ENCODE peak calls at places on chromosomes 13 and 19, in nine cellular contexts. D is SK-N-SH; Y is Peyer's patch; C is upper lobe of left lung; A is upper lobe of right lung; N is CD4-positive, alpha-beta memory T cell; F is heart right ventricle; V is H1; J is CD8-positive, alpha-beta T cell. K is an unnamed sample.

GRCh38 chr13:51803422-51804294 is at the start of gene DHRS12:
- DNase-seq in D (peak; percentile 94), Y (peak; percentile 94), C (peak; percentile 98), A (peak; percentile 96), N (peak; percentile 96), F (peak; percentile 93), V (peak; percentile 84), J (peak; percentile 82), K (peak; percentile 95)

GRCh38 chr13:39811051-39811450 is 155.6 kb downstream of the COG6 start:
- DNase-seq in D (no peak), Y (no peak), C (no peak), A (peak; percentile 61), N (no peak), F (no peak), V (no peak), J (no peak), K (no peak)

GRCh38 chr19:30393046-30393445 is 20.9 kb downstream of the ZNF536 start:
- DNase-seq in D (no peak), Y (no peak), C (no peak), A (no peak), N (no peak), F (no peak), V (peak; percentile 33), J (no peak), K (no peak)

GRCh38 chr13:109655206-109655600 is 131.2 kb downstream of the IRS2 start:
- DNase-seq in D (peak; percentile 61), Y (no peak), C (no peak), A (no peak), N (no peak), F (no peak), V (no peak), J (no peak), K (no peak)

GRCh38 chr13:102293723-102294122 is 108.1 kb downstream of the FGF14 start:
- DNase-seq in D (no peak), Y (no peak), C (no peak), A (no peak), N (no peak), F (no peak), V (no peak), J (no peak), K (no peak)

GRCh38 chr13:112443191-112444000 is 67.2 kb downstream of the SPACA7 start:
- DNase-seq in D (peak; percentile 64), Y (no peak), C (no peak), A (no peak), N (no peak), F (no peak), V (peak; percentile 81), J (no peak), K (no peak)

GRCh38 chr13:52428295-52428694 is 22.1 kb downstream of the VPS36 start:
- DNase-seq in D (peak; percentile 33), Y (no peak), C (no peak), A (no peak), N (no peak), F (no peak), V (no peak), J (no peak), K (no peak)

GRCh38 chr19:45130888-45131615 is 29.7 kb downstream of the NKPD1 start:
- DNase-seq in D (no peak), Y (no peak), C (no peak), A (no peak), N (peak; percentile 30), F (no peak), V (no peak), J (no peak), K (no peak)

GRCh38 chr13:52001120-52001731 is 10.0 kb downstream of the ATP7B start:
- DNase-seq in D (peak; percentile 64), Y (no peak), C (no peak), A (no peak), N (no peak), F (no peak), V (no peak), J (no peak), K (no peak)

GRCh38 chr13:48236528-48237353 is 3.7 kb downstream of the ITM2B start:
- DNase-seq in D (no peak), Y (no peak), C (no peak), A (no peak), N (no peak), F (no peak), V (no peak), J (no peak), K (no peak)

GRCh38 chr19:33311326-33311682 is 9.0 kb upstream of the CEBPA start:
- DNase-seq in D (no peak), Y (no peak), C (no peak), A (peak; percentile 80), N (no peak), F (no peak), V (no peak), J (no peak), K (no peak)

GRCh38 chr19:5342573-5343201 is 2.1 kb upstream of the PTPRS start:
- DNase-seq in D (no peak), Y (no peak), C (no peak), A (no peak), N (no peak), F (no peak), V (no peak), J (no peak), K (no peak)

GRCh38 chr13:50928609-50929274 is 19.2 kb downstream of the RNASEH2B start:
- DNase-seq in D (no peak), Y (no peak), C (no peak), A (no peak), N (no peak), F (no peak), V (no peak), J (no peak), K (no peak)

GRCh38 chr13:42964681-42965305 is 27.2 kb downstream of the EPSTI1 start:
- DNase-seq in D (no peak), Y (no peak), C (no peak), A (no peak), N (no peak), F (no peak), V (no peak), J (no peak), K (no peak)

GRCh38 chr19:22620912-22621311 is 13.2 kb upstream of the ZNF492 start:
- DNase-seq in D (no peak), Y (no peak), C (no peak), A (peak; percentile 20), N (no peak), F (no peak), V (no peak), J (no peak), K (no peak)

GRCh38 chr13:102709536-102709935 is 14.7 kb upstream of the METTL21C start:
- DNase-seq in D (no peak), Y (no peak), C (no peak), A (no peak), N (no peak), F (no peak), V (no peak), J (no peak), K (no peak)

GRCh38 chr19:53131732-53132131 is 978 bp downstream of the ZNF415 start:
- DNase-seq in D (peak; percentile 27), Y (no peak), C (no peak), A (no peak), N (no peak), F (no peak), V (no peak), J (no peak), K (no peak)

GRCh38 chr19:46927893-46928292 is 67.1 kb downstream of the ARHGAP35 start:
- DNase-seq in D (no peak), Y (no peak), C (no peak), A (no peak), N (no peak), F (no peak), V (no peak), J (no peak), K (no peak)
- H3K4me1 ChIP-seq in D (peaks cover 58% of the 10 kb centered on the region), Y (peaks cover 12% of the 10 kb centered on the region), C (peaks cover 50% of the 10 kb centered on the region), A (peaks cover 51% of the 10 kb centered on the region), N (peaks cover 72% of the 10 kb centered on the region), F (peaks cover 92% of the 10 kb centered on the region), V (peaks cover 7% of the 10 kb centered on the region), J (peaks cover 17% of the 10 kb centered on the region), K (peaks cover 11% of the 10 kb centered on the region)

DNA sequence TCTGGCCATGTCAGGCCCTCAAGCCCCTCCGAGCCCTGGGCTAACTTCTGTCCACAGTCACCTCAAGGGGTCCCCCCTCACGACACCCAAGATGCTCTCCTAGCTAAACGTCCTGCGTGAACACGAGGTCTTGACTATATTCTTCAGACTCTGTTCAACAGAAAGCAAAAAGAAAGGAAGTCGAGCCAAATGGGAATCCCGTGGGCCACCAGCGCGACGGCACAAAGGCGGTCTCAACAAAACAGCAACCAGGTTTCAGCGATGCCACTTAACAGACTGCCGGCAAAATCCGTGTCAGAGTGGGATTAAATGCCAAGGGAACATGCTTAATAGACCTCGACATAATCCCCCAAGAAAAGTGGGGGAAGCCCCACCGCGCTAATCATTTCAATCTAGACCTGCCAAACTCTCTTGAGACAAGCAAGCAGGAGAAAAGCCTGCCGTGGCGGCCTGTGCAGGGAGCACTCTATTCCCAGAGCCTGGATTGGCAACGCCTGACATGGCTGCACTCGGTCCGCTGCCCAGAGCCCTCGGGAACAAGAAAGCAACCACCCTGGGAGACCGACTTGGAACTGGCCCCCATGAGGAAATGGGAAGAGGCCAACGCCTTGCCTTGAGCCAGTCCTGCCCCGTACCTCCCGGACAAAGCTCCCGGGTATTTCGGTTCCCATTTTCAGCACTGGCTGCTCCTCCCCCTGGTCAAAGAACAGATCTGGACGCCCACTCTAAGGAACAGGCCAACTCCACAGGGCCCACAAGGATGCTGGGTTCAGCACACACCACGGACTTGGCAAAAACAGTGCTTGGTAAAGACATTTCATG is 16.0 kb downstream of the ZC3H4 start:
- DNase-seq in D (no peak), Y (no peak), C (no peak), A (no peak), N (no peak), F (peak; percentile 63), V (no peak), J (no peak), K (peak; percentile 80)
- H3K36me3 ChIP-seq in D (peaks cover 19% of the 10 kb centered on the region), Y (peaks cover 17% of the 10 kb centered on the region), C (peaks cover 13% of the 10 kb centered on the region), A (peaks cover 14% of the 10 kb centered on the region), N (peaks cover 20% of the 10 kb centered on the region), F (peaks cover 5% of the 10 kb centered on the region), V (peaks cover 5% of the 10 kb centered on the region), J (peaks cover 7% of the 10 kb centered on the region), K (no peaks in the 10 kb centered on the region)

DNA sequence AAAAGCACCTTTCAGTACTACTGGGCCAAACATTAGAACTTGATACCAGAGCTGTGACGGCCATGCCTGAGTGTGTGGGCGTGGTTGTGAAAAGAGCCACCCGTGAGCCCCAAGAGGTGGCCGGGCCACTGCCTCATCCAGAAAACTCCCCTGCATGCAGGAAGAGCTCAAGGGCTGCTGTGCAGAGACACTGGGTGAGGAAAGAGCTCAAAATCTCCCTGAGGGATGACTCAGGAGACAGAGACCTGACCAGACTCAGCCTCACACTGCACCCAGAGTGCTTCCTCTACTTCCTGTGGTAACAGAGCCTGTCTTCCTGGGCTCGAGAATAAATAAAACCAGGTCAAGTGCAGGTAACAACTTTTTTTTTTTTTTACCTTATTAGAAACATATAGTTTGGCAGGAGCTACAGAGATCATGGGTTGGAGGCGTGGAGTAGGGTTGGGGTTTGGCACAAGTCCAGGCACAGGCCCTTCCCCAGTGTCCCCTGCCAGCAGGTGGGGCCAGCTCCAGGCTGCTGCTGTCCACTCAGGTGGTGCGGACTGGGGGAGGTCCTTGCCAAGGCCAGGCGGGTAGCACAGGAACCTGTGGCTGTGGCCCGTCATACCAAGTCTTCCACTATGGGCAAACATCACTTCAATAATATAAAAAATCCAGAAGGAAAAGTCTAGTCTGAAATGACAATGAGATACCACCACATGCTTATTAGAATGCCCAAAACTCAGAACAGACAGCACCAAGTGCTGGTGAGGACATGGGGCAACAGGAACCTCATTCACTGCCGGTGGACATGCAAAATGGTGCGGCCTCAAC is 25.5 kb downstream of the ELL start:
- DNase-seq in D (no peak), Y (peak; percentile 75), C (no peak), A (peak; percentile 85), N (peak; percentile 96), F (peak; percentile 35), V (no peak), J (peak; percentile 52), K (no peak)
- H3K27ac ChIP-seq in D (peak overlapping the region; percentile 6), Y (peak overlapping the region; percentile 68), C (peak overlapping the region; percentile 41), A (peak overlapping the region; percentile 42), N (peak overlapping the region; percentile 90), F (no peak overlapping the region), V (peak overlapping the region; percentile 5), J (peak overlapping the region; percentile 23), K (no peak overlapping the region)

GRCh38 chr19:19452241-19453128 is 47.0 kb downstream of the GATAD2A start:
- DNase-seq in D (no peak), Y (no peak), C (no peak), A (no peak), N (no peak), F (no peak), V (no peak), J (no peak), K (no peak)
- H3K4me1 ChIP-seq in D (no peaks in the 10 kb centered on the region), Y (no peaks in the 10 kb centered on the region), C (peaks cover 57% of the 10 kb centered on the region), A (peaks cover 40% of the 10 kb centered on the region), N (peaks cover 69% of the 10 kb centered on the region), F (peaks cover 44% of the 10 kb centered on the region), V (peaks cover 8% of the 10 kb centered on the region), J (peaks cover 68% of the 10 kb centered on the region), K (no peaks in the 10 kb centered on the region)